ENCODE peak calls at places on chromosomes 6 and 20, in five cellular contexts. P, Z, W, V and B are unnamed samples. For H3K9me3, the result is how much of the 10 kb centered on the place peaks cover.

GRCh38 chr20:19254086-19254821 is 41.8 kb downstream of the SLC24A3 start:
- DNase-seq in Z (peak), W (no peak), P (no peak), V (no peak), B (no peak)

GRCh38 chr6:134331255-134331654 is 13.3 kb upstream of the SGK1 start:
- DNase-seq in V (no peak), W (no peak), Z (no peak), P (no peak), B (no peak)

GRCh38 chr6:145968051-145968450 is 3.9 kb upstream of the SHPRH start:
- DNase-seq in V (no peak), W (no peak), P (no peak), Z (no peak), B (no peak)

GRCh38 chr20:49560186-49560585 is 7.8 kb downstream of the PTGIS start:
- DNase-seq in P (no peak), V (no peak), Z (no peak), W (no peak), B (no peak)

GRCh38 chr20:24693466-24694156 is 224.2 kb downstream of the SYNDIG1 start:
- DNase-seq in V (peak), W (no peak), Z (no peak), P (no peak), B (no peak)

GRCh38 chr6:108557494-108558371 is 3.0 kb upstream of the FOXO3 start:
- DNase-seq in V (peak), P (peak), W (peak), Z (peak), B (peak)

GRCh38 chr20:46694484-46694883 is 5.2 kb upstream of the TP53RK start:
- DNase-seq in W (peak), P (peak), V (no peak), Z (peak), B (no peak)

GRCh38 chr20:17357238-17357637 is 130.4 kb downstream of the PCSK2 start:
- DNase-seq in Z (no peak), V (no peak), P (no peak), W (no peak), B (no peak)

GRCh38 chr6:162237331-162237730 is 490.2 kb downstream of the PRKN start:
- DNase-seq in Z (no peak), W (no peak), V (no peak), P (no peak), B (no peak)

GRCh38 chr20:46119028-46119546 is 973 bp downstream of the CD40 start:
- DNase-seq in V (peak), Z (no peak), W (no peak), P (no peak), B (peak)

GRCh38 chr6:411402-412145 is 20.0 kb downstream of the IRF4 start:
- DNase-seq in P (no peak), V (no peak), W (no peak), Z (no peak), B (no peak)

GRCh38 chr6:35698858-35699257 is 10.1 kb upstream of the FKBP5 start:
- DNase-seq in P (no peak), V (peak), Z (no peak), W (no peak), B (no peak)

GRCh38 chr6:151148111-151148510 is 91.7 kb upstream of the AKAP12 start:
- DNase-seq in V (no peak), Z (no peak), W (no peak), P (no peak), B (no peak)

GRCh38 chr20:48800227-48800626 is 27.6 kb downstream of the PREX1 start:
- DNase-seq in V (no peak), P (no peak), Z (no peak), W (no peak), B (no peak)

GRCh38 chr6:82877213-82878195 is 188.1 kb downstream of the UBE3D start:
- DNase-seq in Z (no peak), W (no peak), P (no peak), V (no peak), B (no peak)

GRCh38 chr6:125142614-125143013 is 11.0 kb upstream of the TPD52L1 start:
- DNase-seq in Z (no peak), P (no peak), W (peak), V (no peak), B (no peak)

GRCh38 chr6:43276180-43277082 is 21.6 kb upstream of the SLC22A7 start:
- DNase-seq in V (peak), W (peak), Z (peak), P (peak), B (peak)

GRCh38 chr20:48040491-48040890 is 255.2 kb upstream of the SULF2 start:
- DNase-seq in W (no peak), P (no peak), Z (no peak), V (no peak), B (no peak)

GRCh38 chr6:136654086-136654485 is 103.9 kb upstream of the MAP7 start:
- DNase-seq in W (no peak), V (no peak), Z (no peak), P (no peak), B (no peak)

GRCh38 chr20:49287555-49288249 is 9.8 kb upstream of the ZNFX1 start:
- DNase-seq in W (peak), V (no peak), Z (peak), P (no peak), B (no peak)

GRCh38 chr20:53922901-53923314 is 147.5 kb downstream of the BCAS1 start:
- DNase-seq in Z (peak), V (no peak), P (no peak), W (no peak), B (no peak)

GRCh38 chr6:34213772-34214171 is 22.9 kb upstream of the HMGA1 start:
- DNase-seq in P (no peak), Z (no peak), V (no peak), W (peak), B (no peak)
- H3K9me3 ChIP-seq in P (under half), Z (under half), V (under half), W (under half), B (under half)

DNA sequence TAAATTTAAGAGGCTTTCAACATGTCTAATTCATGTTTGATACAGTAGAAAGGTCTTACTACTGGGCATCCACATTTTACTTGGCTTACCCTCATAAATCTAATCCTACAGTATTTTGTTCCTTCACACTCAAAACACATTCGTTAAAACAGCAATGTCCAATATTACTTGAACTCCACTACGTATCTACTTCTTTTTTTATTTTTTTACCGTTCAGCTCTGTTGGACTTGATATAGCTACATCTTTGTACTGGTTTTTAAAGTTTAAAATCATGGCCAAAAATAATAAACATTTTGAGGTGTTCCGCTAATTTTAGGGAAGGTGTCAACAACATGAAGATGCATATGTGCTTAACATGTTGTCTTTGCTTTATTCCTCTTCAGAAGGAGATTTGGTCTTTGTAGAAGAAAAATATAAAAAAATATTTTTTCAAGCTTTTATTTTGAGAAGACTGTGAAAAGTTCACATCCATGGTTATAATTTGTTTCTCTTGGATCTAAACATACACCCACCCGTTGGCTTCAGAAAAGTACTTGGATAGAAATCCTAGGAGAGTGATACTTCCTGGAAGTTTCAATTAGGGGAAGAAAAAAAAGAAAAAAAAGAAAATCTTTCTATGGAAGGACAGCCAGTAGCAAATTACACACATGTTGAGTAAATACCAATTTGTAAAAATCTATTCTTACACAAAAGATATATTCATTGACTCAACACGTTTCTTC is 71.5 kb downstream of the EPB41L2 start:
- DNase-seq in Z (no peak), W (no peak), P (no peak), V (no peak), B (no peak)
- H3K9me3 ChIP-seq in Z (under half), W (under half), P (under half), V (under half), B (under half)

DNA sequence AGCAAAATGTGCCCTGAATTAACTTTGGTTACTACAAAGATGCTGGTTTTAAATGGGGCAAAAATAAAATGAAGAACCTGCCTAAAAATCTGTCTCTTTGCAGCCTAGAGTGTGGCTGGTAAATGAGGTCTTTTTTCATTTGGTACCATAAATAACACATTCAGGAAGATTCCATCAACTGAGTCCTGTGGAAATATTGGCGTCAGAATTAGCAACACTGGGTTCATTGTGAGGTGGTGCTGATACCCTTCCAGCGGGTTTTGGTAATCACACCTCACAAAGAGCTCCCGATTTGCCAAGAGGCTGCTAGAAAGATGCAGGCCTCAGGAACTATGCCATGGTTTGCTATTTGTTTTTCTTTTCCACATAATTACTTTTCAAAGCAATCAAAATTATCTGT is 55.3 kb downstream of the FAM50B start:
- DNase-seq in W (no peak), Z (no peak), P (no peak), V (no peak), B (no peak)
- H3K9me3 ChIP-seq in W (under half), Z (under half), P (under half), V (under half), B (under half)

DNA sequence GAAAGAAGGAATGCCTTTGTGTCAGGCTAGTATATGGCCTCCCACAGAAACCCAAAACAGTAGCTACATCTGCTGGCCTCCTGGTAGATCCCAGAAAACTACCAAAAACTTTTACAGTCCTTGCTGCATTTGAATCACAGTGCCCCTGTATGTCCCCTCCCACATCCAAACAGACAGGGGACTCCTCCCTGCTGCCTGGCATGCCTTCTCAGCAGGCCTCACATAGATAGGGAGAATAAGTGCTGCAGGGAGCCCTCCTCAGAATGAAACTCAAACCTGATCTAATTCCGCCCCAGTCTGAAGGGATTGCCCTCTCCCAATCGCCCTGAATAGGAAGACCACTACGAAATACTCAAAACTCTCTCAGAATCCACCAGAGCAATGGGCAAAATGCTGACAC is 14.1 kb upstream of the DEFB116 start:
- DNase-seq in Z (no peak), P (no peak), V (no peak), W (no peak), B (no peak)
- H3K9me3 ChIP-seq in Z (under half), P (under half), V (under half), W (under half), B (under half)

DNA sequence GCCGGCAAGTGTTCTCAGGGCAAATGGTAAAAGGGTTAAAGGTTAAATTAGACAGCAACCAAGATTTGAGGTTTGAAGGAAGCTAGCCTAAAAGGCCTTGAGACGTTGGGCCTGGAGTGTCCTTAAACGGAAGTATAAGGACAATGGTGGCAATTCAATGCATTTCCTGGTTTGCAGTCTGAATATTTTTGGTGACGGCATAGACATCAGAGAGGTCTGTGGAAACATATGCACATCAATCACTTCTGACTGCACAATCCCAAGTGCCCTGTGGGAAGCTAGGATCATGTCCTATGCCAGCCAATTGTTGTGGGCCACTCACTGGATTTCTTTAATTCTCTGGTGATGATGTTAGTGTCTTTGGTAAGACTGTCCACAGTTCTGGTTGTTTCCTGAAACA is 25.7 kb upstream of the TUBB2A start:
- DNase-seq in V (no peak), W (no peak), Z (no peak), P (no peak), B (no peak)
- H3K9me3 ChIP-seq in V (under half), W (under half), Z (under half), P (under half), B (under half)

DNA sequence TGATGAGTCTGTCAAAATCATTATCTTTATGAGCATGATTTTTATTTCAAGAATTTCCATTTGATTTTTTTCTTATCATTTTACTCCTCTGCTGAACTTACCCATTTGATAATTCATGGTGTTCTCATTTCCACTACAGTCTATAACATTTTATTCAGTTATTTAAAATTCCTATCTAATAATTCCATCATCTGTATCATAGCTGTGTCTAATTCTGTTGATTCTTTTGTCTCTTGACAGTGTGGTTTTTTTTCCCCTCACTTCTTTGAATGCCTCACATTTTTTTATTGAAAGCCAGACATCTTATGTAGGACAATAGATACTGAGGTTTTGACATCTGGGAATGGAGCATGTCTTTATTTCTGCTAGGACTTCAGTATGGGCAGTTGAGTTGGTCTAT is 16.5 kb upstream of the APCDD1L start:
- DNase-seq in V (no peak), Z (no peak), P (no peak), W (no peak), B (no peak)
- H3K9me3 ChIP-seq in V (under half), Z (under half), P (under half), W (under half), B (under half)

DNA sequence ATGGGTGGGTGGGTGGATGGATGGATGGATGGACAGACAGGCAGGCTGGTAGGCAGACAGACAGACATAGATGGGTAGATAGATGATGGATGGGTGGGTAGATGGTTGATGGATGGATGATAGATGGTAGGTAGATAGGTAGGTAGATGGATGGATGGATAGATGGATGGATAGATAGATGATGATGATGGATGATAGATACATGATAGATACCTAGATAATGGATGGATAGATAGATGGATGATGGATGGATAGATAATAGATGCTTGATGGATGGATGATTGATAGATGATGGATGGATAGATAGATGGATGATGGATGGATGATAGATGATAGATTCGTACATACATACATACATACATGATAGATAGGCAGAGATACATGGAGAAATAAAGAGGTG is 368.1 kb downstream of the CDH4 start:
- DNase-seq in V (no peak), Z (no peak), W (no peak), P (no peak), B (no peak)
- H3K9me3 ChIP-seq in V (under half), Z (under half), W (under half), P (under half), B (under half)

GRCh38 chr20:39935921-39936320 is 753.1 kb downstream of the MAFB start:
- DNase-seq in Z (peak), P (no peak), V (no peak), W (no peak), B (no peak)
- H3K9me3 ChIP-seq in Z (under half), P (under half), V (under half), W (under half), B (under half)

GRCh38 chr6:4872841-4873240 is 96.6 kb downstream of the CDYL start:
- DNase-seq in V (no peak), Z (no peak), W (peak), P (no peak), B (no peak)
- H3K9me3 ChIP-seq in V (under half), Z (under half), W (under half), P (under half), B (under half)